ENCODE peak calls at places on chromosomes 13 and 19, in ten cellular contexts. U is IMR-90, C is heart left ventricle, V is tibial nerve, P is A549, Y is esophagus squamous epithelium, X is transverse colon, B is right lobe of liver, Q is upper lobe of left lung, G is lower leg skin. I is an unnamed sample.

GRCh38 chr13:51467730-51468129 is 14.9 kb upstream of the INTS6 start:
- DNase-seq in U (no peak), C (no peak), V (no peak), P (no peak), Y (no peak), X (no peak), B (no peak), Q (no peak), G (no peak), I (no peak)

GRCh38 chr19:35442091-35442490 is 6.0 kb upstream of the FFAR2 start:
- DNase-seq in U (no peak), C (no peak), V (no peak), P (no peak), Y (no peak), X (no peak), B (peak; percentile 66), Q (peak; percentile 91), G (no peak), I (no peak)

GRCh38 chr13:29786698-29787097 is 63.7 kb downstream of the UBL3 start:
- DNase-seq in U (no peak), C (no peak), V (no peak), P (no peak), Y (no peak), X (no peak), B (no peak), Q (no peak), G (no peak), I (no peak)

GRCh38 chr13:29537736-29538624 is 57.5 kb downstream of the SLC7A1 start:
- DNase-seq in U (no peak), C (no peak), V (no peak), P (no peak), Y (no peak), X (no peak), B (no peak), Q (no peak), G (peak; percentile 80), I (no peak)

GRCh38 chr13:41122838-41123237 is 9.8 kb downstream of the KBTBD6 start:
- DNase-seq in U (no peak), C (no peak), V (no peak), P (no peak), Y (no peak), X (no peak), B (no peak), Q (no peak), G (no peak), I (no peak)

GRCh38 chr13:26710166-26710565 is 50.4 kb downstream of the GPR12 start:
- DNase-seq in U (no peak), C (no peak), V (no peak), P (no peak), Y (no peak), X (no peak), B (no peak), Q (no peak), G (no peak), I (no peak)

GRCh38 chr19:55591555-55591954 is 7.8 kb downstream of the FIZ1 start:
- DNase-seq in U (no peak), C (no peak), V (no peak), P (no peak), Y (no peak), X (no peak), B (no peak), Q (no peak), G (no peak), I (no peak)

GRCh38 chr19:13025819-13026477 is 30.7 kb downstream of the NFIX start:
- DNase-seq in U (no peak), C (no peak), V (no peak), P (no peak), Y (no peak), X (no peak), B (no peak), Q (no peak), G (no peak), I (no peak)

GRCh38 chr13:36108342-36108741 is 22.8 kb downstream of the DCLK1 start:
- DNase-seq in U (no peak), C (no peak), V (no peak), P (no peak), Y (no peak), X (no peak), B (no peak), Q (no peak), G (no peak), I (no peak)

GRCh38 chr13:20127263-20127562 is 33.6 kb downstream of the GJA3 start:
- DNase-seq in U (no peak), C (no peak), V (no peak), P (no peak), Y (no peak), X (no peak), B (no peak), Q (peak; percentile 36), G (no peak), I (no peak)

GRCh38 chr13:40615619-40616018 is 50.8 kb downstream of the FOXO1 start:
- DNase-seq in U (no peak), C (no peak), V (no peak), P (no peak), Y (no peak), X (no peak), B (no peak), Q (no peak), G (no peak), I (no peak)

GRCh38 chr13:91319996-91320395 is 27.5 kb upstream of the MIR17HG start:
- DNase-seq in U (no peak), C (no peak), V (no peak), P (no peak), Y (no peak), X (no peak), B (no peak), Q (no peak), G (no peak), I (no peak)

GRCh38 chr13:29802621-29803020 is 47.8 kb downstream of the UBL3 start:
- DNase-seq in U (peak; percentile 32), C (no peak), V (no peak), P (no peak), Y (no peak), X (no peak), B (no peak), Q (no peak), G (no peak), I (no peak)

GRCh38 chr13:95608640-95609280 is 35.7 kb downstream of the DZIP1 start:
- DNase-seq in U (no peak), C (no peak), V (no peak), P (no peak), Y (no peak), X (no peak), B (no peak), Q (no peak), G (no peak), I (no peak)

GRCh38 chr13:67193979-67194378 is 36.2 kb downstream of the PCDH9 start:
- DNase-seq in U (no peak), C (no peak), V (no peak), P (no peak), Y (no peak), X (no peak), B (no peak), Q (no peak), G (no peak), I (no peak)

GRCh38 chr19:38838208-38838985 is 6.8 kb upstream of the ECH1 start:
- DNase-seq in U (no peak), C (no peak), V (no peak), P (no peak), Y (no peak), X (no peak), B (peak; percentile 38), Q (peak; percentile 41), G (no peak), I (no peak)
- TF ChIP-seq POLR2A in U (no peak), C (no peak), V (no peak), P (no peak), Y (no peak), X (no peak), B (no peak), Q (no peak), G (no peak), I (no peak)

GRCh38 chr19:5147971-5148793 is 179.3 kb downstream of the KDM4B start:
- DNase-seq in U (no peak), C (peak; percentile 29), V (peak; percentile 24), P (no peak), Y (no peak), X (no peak), B (peak; percentile 46), Q (no peak), G (no peak), I (peak; percentile 11)

GRCh38 chr19:5149930-5150329 is 181.0 kb downstream of the KDM4B start:
- DNase-seq in U (no peak), C (peak; percentile 16), V (no peak), P (no peak), Y (no peak), X (no peak), B (no peak), Q (no peak), G (no peak), I (no peak)

GRCh38 chr19:5147074-5147970 is 178.4 kb downstream of the KDM4B start:
- DNase-seq in U (no peak), C (no peak), V (no peak), P (no peak), Y (no peak), X (no peak), B (peak; percentile 39), Q (no peak), G (no peak), I (no peak)

GRCh38 chr19:5149508-5149907 is 180.6 kb downstream of the KDM4B start:
- DNase-seq in U (no peak), C (no peak), V (no peak), P (no peak), Y (no peak), X (no peak), B (peak; percentile 51), Q (no peak), G (no peak), I (peak; percentile 11)

DNA sequence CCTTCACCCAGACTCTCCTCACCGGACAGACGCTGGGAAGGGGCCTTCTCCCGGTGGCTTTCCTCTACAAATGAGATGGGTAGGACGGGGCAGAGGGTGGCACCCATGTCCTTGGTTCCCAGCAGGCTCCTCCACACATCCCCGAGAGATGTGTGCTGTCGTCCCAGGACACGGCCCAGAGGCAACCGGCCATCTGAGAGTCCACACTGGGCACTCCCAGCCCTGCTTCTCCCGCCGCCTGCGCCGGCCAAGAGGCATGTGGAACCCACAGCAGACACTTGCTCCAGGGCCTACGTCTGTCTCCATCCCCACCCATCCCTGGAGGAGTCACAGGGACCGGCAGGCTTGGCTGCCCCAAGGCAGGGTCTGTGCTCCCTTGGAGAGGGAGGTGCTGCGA is 179.9 kb downstream of the KDM4B start:
- DNase-seq in U (no peak), C (no peak), V (no peak), P (no peak), Y (no peak), X (no peak), B (peak; percentile 49), Q (no peak), G (no peak), I (no peak)
- TF ChIP-seq POLR2A in U (no peak), C (no peak), V (no peak), P (no peak), Y (no peak), X (no peak), B (no peak), Q (no peak), G (no peak), I (no peak)

GRCh38 chr19:50381881-50382729 is 2.0 kb upstream of the POLD1 start:
- DNase-seq in U (no peak), C (no peak), V (no peak), P (no peak), Y (no peak), X (no peak), B (peak; percentile 56), Q (no peak), G (no peak), I (no peak)
- TF ChIP-seq POLR2A in U (no peak), C (no peak), V (no peak), P (no peak), Y (no peak), X (no peak), B (no peak), Q (no peak), G (no peak), I (no peak)

GRCh38 chr19:39200066-39200817 is 3.5 kb downstream of the NCCRP1 start:
- DNase-seq in U (no peak), C (no peak), V (no peak), P (no peak), Y (no peak), X (no peak), B (no peak), Q (no peak), G (no peak), I (no peak)
- TF ChIP-seq POLR2A in U (no peak), C (no peak), V (no peak), P (no peak), Y (no peak), X (no peak), B (no peak), Q (no peak), G (no peak), I (no peak)